ENCODE peak calls at places on chromosomes 6 and 20, in ten cellular contexts. R, T, E, J, S, B, N, A, W and V are unnamed samples.
A peak's percentile ranks its signal among the peaks of the same experiment; 100 is the strongest.

GRCh38 chr6:170535002-170535401 is 18.1 kb downstream of the PSMB1 start:
- DNase-seq in R (no peak), T (no peak), E (no peak), J (no peak), S (no peak), B (no peak), N (no peak), A (no peak), W (no peak), V (no peak)

GRCh38 chr6:67952121-67952520 is 683.0 kb upstream of the ADGRB3 start:
- DNase-seq in R (no peak), T (no peak), E (no peak), J (no peak), S (no peak), B (no peak), N (no peak), A (no peak), W (no peak), V (no peak)

GRCh38 chr6:14656676-14657075 is 539.1 kb downstream of the CD83 start:
- DNase-seq in R (no peak), T (no peak), E (no peak), J (no peak), S (no peak), B (no peak), N (no peak), A (no peak), W (no peak), V (no peak)

GRCh38 chr6:11223296-11223695 is 9.2 kb downstream of the NEDD9 start:
- DNase-seq in R (no peak), T (no peak), E (no peak), J (peak; percentile 66), S (no peak), B (no peak), N (no peak), A (no peak), W (no peak), V (no peak)

GRCh38 chr20:63128367-63128766 is 87.6 kb downstream of the YTHDF1 start:
- DNase-seq in R (peak; percentile 10), T (no peak), E (peak; percentile 51), J (no peak), S (peak; percentile 29), B (no peak), N (no peak), A (no peak), W (no peak), V (no peak)

GRCh38 chr20:41111578-41111951 is 25.8 kb upstream of the PLCG1 start:
- DNase-seq in R (no peak), T (no peak), E (no peak), J (no peak), S (no peak), B (no peak), N (no peak), A (no peak), W (no peak), V (no peak)

GRCh38 chr6:33571637-33572316 is 8.3 kb downstream of the BAK1 start:
- DNase-seq in R (no peak), T (no peak), E (no peak), J (no peak), S (no peak), B (peak; percentile 28), N (no peak), A (no peak), W (no peak), V (peak; percentile 28)

GRCh38 chr6:74222768-74223321 is 526.8 kb downstream of the CD109 start:
- DNase-seq in R (no peak), T (no peak), E (no peak), J (no peak), S (no peak), B (no peak), N (no peak), A (no peak), W (no peak), V (no peak)

GRCh38 chr20:50517817-50518154 is 7.6 kb downstream of the PTPN1 start:
- DNase-seq in R (no peak), T (no peak), E (no peak), J (no peak), S (no peak), B (no peak), N (no peak), A (peak; percentile 74), W (no peak), V (no peak)

GRCh38 chr6:36820700-36821580 is 18.3 kb downstream of the CPNE5 start:
- DNase-seq in R (no peak), T (no peak), E (no peak), J (peak; percentile 73), S (no peak), B (no peak), N (no peak), A (no peak), W (no peak), V (no peak)

GRCh38 chr6:111982681-111983080 is 71.2 kb upstream of the CCN6 start:
- DNase-seq in R (no peak), T (no peak), E (no peak), J (no peak), S (no peak), B (no peak), N (peak; percentile 71), A (no peak), W (no peak), V (no peak)

GRCh38 chr6:5138995-5139827 is 54.1 kb downstream of the PPP1R3G start:
- DNase-seq in R (no peak), T (no peak), E (no peak), J (no peak), S (no peak), B (no peak), N (no peak), A (no peak), W (no peak), V (no peak)

GRCh38 chr6:129342243-129342642 is 367.7 kb downstream of the ARHGAP18 start:
- DNase-seq in R (no peak), T (no peak), E (no peak), J (no peak), S (no peak), B (no peak), N (no peak), A (no peak), W (no peak), V (no peak)

GRCh38 chr6:1765160-1765900 is 155.6 kb downstream of the FOXC1 start:
- DNase-seq in R (no peak), T (no peak), E (no peak), J (peak; percentile 55), S (no peak), B (no peak), N (no peak), A (no peak), W (peak; percentile 71), V (no peak)

GRCh38 chr6:42333622-42334021 is 116.0 kb upstream of the MRPS10 start:
- DNase-seq in R (no peak), T (no peak), E (no peak), J (no peak), S (no peak), B (no peak), N (no peak), A (no peak), W (no peak), V (no peak)

GRCh38 chr6:84568971-84569370 is 195.4 kb downstream of the TBX18 start:
- DNase-seq in R (no peak), T (no peak), E (no peak), J (peak; percentile 64), S (no peak), B (no peak), N (no peak), A (no peak), W (no peak), V (no peak)

GRCh38 chr6:103191391-103192093 is 1668.2 kb downstream of the HACE1 start:
- DNase-seq in R (no peak), T (no peak), E (no peak), J (no peak), S (no peak), B (no peak), N (no peak), A (no peak), W (no peak), V (no peak)

GRCh38 chr20:10619427-10619826 is 54.4 kb downstream of the JAG1 start:
- DNase-seq in R (no peak), T (no peak), E (no peak), J (peak; percentile 76), S (no peak), B (no peak), N (no peak), A (no peak), W (no peak), V (no peak)

GRCh38 chr6:158817298-158818007 is 1.7 kb downstream of the EZR start:
- DNase-seq in R (peak; percentile 78), T (no peak), E (peak; percentile 81), J (peak; percentile 66), S (peak; percentile 70), B (no peak), N (peak; percentile 68), A (peak; percentile 83), W (peak; percentile 83), V (peak; percentile 59)

GRCh38 chr6:158032354-158032733 is 50.7 kb downstream of the SYNJ2 start:
- DNase-seq in R (no peak), T (no peak), E (no peak), J (no peak), S (peak; percentile 60), B (no peak), N (no peak), A (no peak), W (no peak), V (no peak)

GRCh38 chr6:147611992-147612391 is 103.5 kb downstream of the SAMD5 start:
- DNase-seq in R (no peak), T (no peak), E (no peak), J (no peak), S (no peak), B (no peak), N (no peak), A (no peak), W (no peak), V (no peak)

GRCh38 chr6:166958926-166959861 is 2.8 kb upstream of the RNASET2 start:
- DNase-seq in R (no peak), T (no peak), E (no peak), J (peak; percentile 19), S (no peak), B (no peak), N (no peak), A (peak; percentile 88), W (no peak), V (no peak)
- TF ChIP-seq POLR2A in R (no peak), T (no peak), E (no peak), J (no peak), S (no peak), B (no peak), N (no peak), A (no peak), W (no peak), V (no peak)

GRCh38 chr6:3031857-3032256 is 32.2 kb downstream of the NQO2 start:
- DNase-seq in R (no peak), T (no peak), E (no peak), J (no peak), S (no peak), B (no peak), N (no peak), A (peak; percentile 72), W (no peak), V (no peak)
- TF ChIP-seq CTCF in R (no peak), T (no peak), E (no peak), J (no peak), S (no peak), B (no peak), N (no peak), A (no peak), W (no peak), V (no peak)

GRCh38 chr6:135860361-135860760 is 8.9 kb downstream of the PDE7B start:
- DNase-seq in R (no peak), T (no peak), E (no peak), J (no peak), S (no peak), B (no peak), N (no peak), A (no peak), W (no peak), V (no peak)
- H3K36me3 ChIP-seq in R (no peaks in the 10 kb centered on the region), T (no peaks in the 10 kb centered on the region), E (no peaks in the 10 kb centered on the region), J (no peaks in the 10 kb centered on the region), S (no peaks in the 10 kb centered on the region), B (no peaks in the 10 kb centered on the region), N (no peaks in the 10 kb centered on the region), A (no peaks in the 10 kb centered on the region), W (no peaks in the 10 kb centered on the region), V (no peaks in the 10 kb centered on the region)

GRCh38 chr20:31869673-31869941 is 720 bp downstream of the DUSP15 start:
- DNase-seq in R (no peak), T (no peak), E (no peak), J (no peak), S (no peak), B (no peak), N (no peak), A (no peak), W (no peak), V (no peak)
- TF ChIP-seq POLR2A in R (no peak), T (no peak), E (no peak), J (no peak), S (no peak), B (no peak), N (no peak), A (no peak), W (no peak), V (no peak)